ENCODE peak calls at places on chromosomes 16 and 17, in five cellular contexts. F is iris pigment epithelial cell, N is breast epithelium, E is HAP-1, M is ELF-1. G is an unnamed sample.

GRCh38 chr17:76697702-76698465 is 12.9 kb downstream of the MXRA7 start:
- DNase-seq in F (peak; percentile 63), N (no peak), E (peak; percentile 22), M (peak; percentile 50), G (peak; percentile 59)

GRCh38 chr17:82636626-82637598 is 11.3 kb downstream of the WDR45B start:
- DNase-seq in F (no peak), N (no peak), E (no peak), M (peak; percentile 44), G (no peak)

GRCh38 chr16:58452640-58453039 is 47.3 kb upstream of the NDRG4 start:
- DNase-seq in F (no peak), N (no peak), E (no peak), M (no peak), G (no peak)

GRCh38 chr17:28527181-28527681 is 21.1 kb downstream of the FOXN1 start:
- DNase-seq in F (no peak), N (no peak), E (no peak), M (no peak), G (no peak)

GRCh38 chr17:80790021-80790765 is 201.4 kb upstream of the CHMP6 start:
- DNase-seq in F (peak; percentile 31), N (peak; percentile 42), E (no peak), M (no peak), G (no peak)

GRCh38 chr17:52790359-52790955 is 631.9 kb upstream of the CA10 start:
- DNase-seq in F (no peak), N (no peak), E (no peak), M (no peak), G (no peak)

GRCh38 chr16:74607310-74607966 is 524 bp upstream of the GLG1 start:
- DNase-seq in F (no peak), N (no peak), E (no peak), M (no peak), G (no peak)

GRCh38 chr17:75084039-75084660 is 3.6 kb upstream of the SLC16A5 start:
- DNase-seq in F (no peak), N (no peak), E (no peak), M (no peak), G (peak; percentile 10)

GRCh38 chr17:67007266-67007665 is 37.1 kb upstream of the CACNG1 start:
- DNase-seq in F (no peak), N (no peak), E (no peak), M (no peak), G (no peak)

GRCh38 chr17:34542700-34543336 is 36.6 kb upstream of the TMEM132E start:
- DNase-seq in F (peak; percentile 12), N (no peak), E (no peak), M (peak; percentile 56), G (peak; percentile 14)

GRCh38 chr16:87762620-87763019 is 3.2 kb downstream of the KLHDC4 start:
- DNase-seq in F (no peak), N (no peak), E (no peak), M (no peak), G (no peak)

GRCh38 chr17:73683788-73684582 is 39.7 kb upstream of the SDK2 start:
- DNase-seq in F (no peak), N (no peak), E (no peak), M (no peak), G (no peak)

GRCh38 chr16:87457051-87457611 is 35.7 kb downstream of the ZCCHC14 start:
- DNase-seq in F (peak; percentile 62), N (no peak), E (no peak), M (no peak), G (peak; percentile 90)

GRCh38 chr17:69551212-69552010 is 136.9 kb downstream of the MAP2K6 start:
- DNase-seq in F (peak; percentile 67), N (no peak), E (no peak), M (no peak), G (no peak)

GRCh38 chr16:82655315-82655714 is 28.5 kb downstream of the CDH13 start:
- DNase-seq in F (peak; percentile 98), N (no peak), E (no peak), M (peak; percentile 26), G (peak; percentile 90)

GRCh38 chr17:41812176-41813038 is at the start of gene FKBP10:
- DNase-seq in F (peak; percentile 84), N (no peak), E (peak; percentile 87), M (peak; percentile 96), G (peak; percentile 57)

GRCh38 chr16:11698271-11698689 is 30.0 kb downstream of the SNN start:
- DNase-seq in F (peak; percentile 73), N (no peak), E (no peak), M (no peak), G (peak; percentile 15)

GRCh38 chr16:4805231-4805630 is 2.8 kb upstream of the ROGDI start:
- DNase-seq in F (no peak), N (no peak), E (no peak), M (no peak), G (no peak)

GRCh38 chr17:35879748-35880654 is at the start of gene CCL5:
- DNase-seq in F (peak; percentile 56), N (no peak), E (no peak), M (no peak), G (no peak)

GRCh38 chr17:21263351-21263750 is 10.1 kb upstream of the NATD1 start:
- DNase-seq in F (peak; percentile 81), N (no peak), E (no peak), M (no peak), G (peak; percentile 59)

GRCh38 chr17:68248886-68249872 is 1.3 kb downstream of the AMZ2 start:
- DNase-seq in F (no peak), N (no peak), E (no peak), M (no peak), G (peak; percentile 10)

GRCh38 chr17:41741709-41742108 is 7.3 kb upstream of the HAP1 start:
- DNase-seq in F (no peak), N (no peak), E (no peak), M (no peak), G (no peak)